ENCODE peak calls at places on chromosome 4, in four cellular contexts. One of them, this sample, is unnamed.

GRCh38 chr4:76622126-76622525 is 187.1 kb downstream of the SHROOM3 start:
- DNase-seq in DMS153: no peak
- DNase-seq in M059J: peak; percentile 90
- DNase-seq in OCI-M1: no peak
- DNase-seq in this sample: no peak

GRCh38 chr4:47031713-47032404 is 492 bp downstream of the GABRB1 start:
- DNase-seq in DMS153: no peak
- DNase-seq in M059J: peak; percentile 28
- DNase-seq in OCI-M1: no peak
- DNase-seq in this sample: no peak

GRCh38 chr4:186725422-186726149 is 1.9 kb upstream of the FAT1 start:
- DNase-seq in DMS153: peak; percentile 58
- DNase-seq in M059J: peak; percentile 73
- DNase-seq in OCI-M1: no peak
- DNase-seq in this sample: no peak

GRCh38 chr4:109183851-109184345 is 118.6 kb downstream of the COL25A1 start:
- DNase-seq in DMS153: no peak
- DNase-seq in M059J: no peak
- DNase-seq in OCI-M1: no peak
- DNase-seq in this sample: no peak

GRCh38 chr4:177010421-177010820 is 217.7 kb upstream of the VEGFC start:
- DNase-seq in DMS153: no peak
- DNase-seq in M059J: no peak
- DNase-seq in OCI-M1: no peak
- DNase-seq in this sample: no peak

GRCh38 chr4:140595065-140595464 is 26.3 kb upstream of the UCP1 start:
- DNase-seq in DMS153: peak; percentile 13
- DNase-seq in M059J: peak; percentile 9
- DNase-seq in OCI-M1: no peak
- DNase-seq in this sample: no peak

GRCh38 chr4:170721812-170722373 is 632.1 kb upstream of the AADAT start:
- DNase-seq in DMS153: no peak
- DNase-seq in M059J: no peak
- DNase-seq in OCI-M1: no peak
- DNase-seq in this sample: no peak

GRCh38 chr4:153518001-153518400 is 51.8 kb downstream of the TMEM131L start:
- DNase-seq in DMS153: no peak
- DNase-seq in M059J: no peak
- DNase-seq in OCI-M1: peak; percentile 79
- DNase-seq in this sample: no peak

GRCh38 chr4:36385951-36386561 is 104.6 kb downstream of the DTHD1 start:
- DNase-seq in DMS153: no peak
- DNase-seq in M059J: no peak
- DNase-seq in OCI-M1: peak; percentile 66
- DNase-seq in this sample: no peak